ENCODE peak calls at places on chromosomes 12 and 14, in eight cellular contexts. E is ovary, K is PC-9, L is lower leg skin, V is lung, N is astrocyte, R is uterus, F is AG09319. Y is an unnamed sample.

GRCh38 chr12:117151195-117152031 is 38.9 kb downstream of the FBXO21 start:
- DNase-seq in R (peak; percentile 47), F (peak; percentile 5), E (peak; percentile 73), V (peak; percentile 51), K (no peak), N (no peak), L (no peak), Y (no peak)

GRCh38 chr14:39431416-39432178 is 636 bp downstream of the FBXO33 start:
- DNase-seq in N (no peak), E (peak; percentile 59), L (peak; percentile 34), R (peak; percentile 32), F (no peak), V (peak; percentile 46), K (peak; percentile 34), Y (peak; percentile 9)

GRCh38 chr14:51305761-51306160 is 65.7 kb downstream of the TMX1 start:
- DNase-seq in L (no peak), K (no peak), N (peak; percentile 29), R (no peak), E (no peak), F (no peak), V (no peak), Y (no peak)

GRCh38 chr12:53981652-53982565 is 3.0 kb upstream of the HOXC10 start:
- DNase-seq in E (no peak), R (no peak), K (no peak), L (no peak), F (no peak), V (no peak), N (no peak), Y (no peak)

GRCh38 chr12:67681145-67681778 is 32.7 kb downstream of the DYRK2 start:
- DNase-seq in F (peak; percentile 79), V (no peak), L (peak; percentile 36), R (peak; percentile 22), K (no peak), E (no peak), N (peak; percentile 97), Y (peak; percentile 44)

GRCh38 chr14:104603623-104604401 is 760 bp downstream of the TMEM179 start:
- DNase-seq in V (no peak), K (no peak), F (no peak), L (no peak), R (no peak), N (no peak), E (no peak), Y (no peak)

GRCh38 chr12:59629890-59630289 is 34.1 kb downstream of the SLC16A7 start:
- DNase-seq in F (no peak), K (no peak), V (no peak), E (no peak), L (no peak), R (no peak), N (no peak), Y (no peak)

GRCh38 chr12:130872179-130873096 is 572 bp downstream of the RAN start:
- DNase-seq in L (no peak), N (peak; percentile 48), V (peak; percentile 30), R (no peak), E (peak; percentile 48), F (no peak), K (peak; percentile 33), Y (peak; percentile 11)

GRCh38 chr12:79883216-79883615 is 51.7 kb downstream of the PPP1R12A start:
- DNase-seq in K (no peak), N (peak; percentile 73), V (no peak), R (no peak), F (no peak), E (no peak), L (no peak), Y (no peak)

GRCh38 chr12:57888407-57889157 is 42.1 kb upstream of the CTDSP2 start:
- DNase-seq in L (peak; percentile 73), F (no peak), E (peak; percentile 45), V (peak; percentile 39), N (peak; percentile 80), R (no peak), K (peak; percentile 55), Y (no peak)

GRCh38 chr12:44874981-44875416 is 1.1 kb downstream of the NELL2 start:
- DNase-seq in E (no peak), V (no peak), L (no peak), N (no peak), F (no peak), R (no peak), K (no peak), Y (no peak)

GRCh38 chr12:16587514-16587913 is 18.4 kb downstream of the LMO3 start:
- DNase-seq in N (no peak), E (no peak), K (no peak), F (no peak), V (no peak), L (no peak), R (no peak), Y (no peak)

GRCh38 chr12:19893514-19893913 is 454.2 kb downstream of the AEBP2 start:
- DNase-seq in R (no peak), F (no peak), K (no peak), V (no peak), L (no peak), E (no peak), N (peak; percentile 48), Y (no peak)
- TF ChIP-seq CTCF in R (no peak), F (peak; percentile 30), K (no peak), V (no peak), L (no peak), E (no peak), N (no peak), Y (no peak)

GRCh38 chr12:46268617-46269428 is at the start of gene SLC38A1:
- DNase-seq in K (peak; percentile 89), L (peak; percentile 84), V (peak; percentile 90), R (peak; percentile 76), F (peak; percentile 63), N (peak; percentile 59), E (peak; percentile 77), Y (peak; percentile 94)
- TF ChIP-seq CTCF in K (no peak), L (no peak), V (no peak), R (no peak), F (no peak), N (no peak), E (no peak), Y (no peak)

GRCh38 chr12:104827587-104827986 is 130.5 kb downstream of the SLC41A2 start:
- DNase-seq in L (no peak), E (no peak), F (no peak), V (no peak), R (no peak), K (no peak), N (no peak), Y (no peak)

GRCh38 chr12:104828015-104828414 is 130.1 kb downstream of the SLC41A2 start:
- DNase-seq in V (no peak), N (no peak), R (no peak), L (no peak), F (no peak), E (no peak), K (no peak), Y (no peak)

GRCh38 chr12:104823985-104824441 is 134.1 kb downstream of the SLC41A2 start:
- DNase-seq in K (no peak), E (no peak), V (peak; percentile 32), L (peak; percentile 16), R (no peak), N (no peak), F (no peak), Y (no peak)

GRCh38 chr12:104825408-104825807 is 132.7 kb downstream of the SLC41A2 start:
- DNase-seq in E (no peak), K (no peak), N (no peak), F (no peak), V (no peak), L (no peak), R (no peak), Y (no peak)
- TF ChIP-seq CTCF in E (no peak), K (peak; percentile 28), N (peak; percentile 32), F (peak; percentile 6), V (no peak), L (no peak), R (no peak), Y (no peak)

GRCh38 chr12:95217377-95218163 is at the start of the genes FGD6 and VEZT:
- DNase-seq in K (peak; percentile 98), F (peak; percentile 98), R (peak; percentile 99), E (peak; percentile 98), L (peak; percentile 99), N (peak; percentile 98), V (peak; percentile 99), Y (peak; percentile 99)
- TF ChIP-seq CTCF in K (peak; percentile 68), F (peak; percentile 64), R (peak; percentile 41), E (peak; percentile 76), L (peak; percentile 18), N (peak; percentile 40), V (peak; percentile 47), Y (peak; percentile 53)

GRCh38 chr12:50211392-50212070 is 44.4 kb upstream of the CERS5 start:
- DNase-seq in K (no peak), N (no peak), E (no peak), L (no peak), R (no peak), V (no peak), F (no peak), Y (no peak)
- TF ChIP-seq CTCF in K (no peak), N (no peak), E (no peak), L (no peak), R (no peak), V (no peak), F (no peak), Y (no peak)